ENCODE peak calls at places on chromosomes 16 and 17, in five cellular contexts. J is tibial nerve, R is H54, F is HCT116, I is NB4. H is an unnamed sample.

GRCh38 chr17:73155410-73156165 is 9.2 kb upstream of the SSTR2 start:
- DNase-seq in R (no peak), F (no peak), I (peak), J (no peak), H (no peak)

GRCh38 chr17:76550712-76551615 is 11.1 kb downstream of the PRCD start:
- DNase-seq in I (peak), R (no peak), F (no peak), J (no peak), H (no peak)

GRCh38 chr17:3167574-3167973 is 29.7 kb upstream of the OR1A2 start:
- DNase-seq in R (no peak), F (no peak), I (peak), J (no peak), H (no peak)

GRCh38 chr17:35312790-35313711 is 60.4 kb downstream of the SLFN11 start:
- DNase-seq in R (no peak), J (peak), I (peak), F (peak), H (peak)

GRCh38 chr17:1985686-1986085 is 39.4 kb downstream of the RTN4RL1 start:
- DNase-seq in J (no peak), F (no peak), I (no peak), R (no peak), H (no peak)

GRCh38 chr17:50879086-50879485 is 12.9 kb upstream of the TOB1 start:
- DNase-seq in F (no peak), J (no peak), I (no peak), R (no peak), H (no peak)

GRCh38 chr17:2709173-2709661 is 2.3 kb downstream of the CLUH start:
- DNase-seq in F (no peak), R (no peak), I (peak), J (no peak), H (peak)

GRCh38 chr16:89945654-89946053 is 2.9 kb upstream of the DEF8 start:
- DNase-seq in I (no peak), J (no peak), R (no peak), F (no peak), H (no peak)

GRCh38 chr17:31144427-31144826 is 49.6 kb downstream of the NF1 start:
- DNase-seq in R (no peak), I (no peak), F (no peak), J (no peak), H (no peak)

GRCh38 chr17:48929812-48930165 is 14.9 kb downstream of the SNF8 start:
- DNase-seq in R (no peak), J (no peak), F (no peak), I (no peak), H (no peak)

GRCh38 chr17:48928876-48929811 is 15.5 kb downstream of the SNF8 start:
- DNase-seq in F (no peak), J (no peak), R (no peak), I (peak), H (no peak)

GRCh38 chr17:48927978-48928716 is 16.5 kb downstream of the SNF8 start:
- DNase-seq in R (no peak), I (no peak), J (no peak), F (no peak), H (no peak)

GRCh38 chr17:48925991-48926342 is 17.8 kb downstream of the UBE2Z start:
- DNase-seq in J (no peak), R (no peak), I (no peak), F (no peak), H (no peak)

GRCh38 chr17:48925251-48925990 is 17.2 kb downstream of the UBE2Z start:
- DNase-seq in F (no peak), J (no peak), R (no peak), I (no peak), H (no peak)
- TF ChIP-seq POLR2A in F (no peak), J (no peak), R (no peak), I (no peak), H (no peak)

DNA sequence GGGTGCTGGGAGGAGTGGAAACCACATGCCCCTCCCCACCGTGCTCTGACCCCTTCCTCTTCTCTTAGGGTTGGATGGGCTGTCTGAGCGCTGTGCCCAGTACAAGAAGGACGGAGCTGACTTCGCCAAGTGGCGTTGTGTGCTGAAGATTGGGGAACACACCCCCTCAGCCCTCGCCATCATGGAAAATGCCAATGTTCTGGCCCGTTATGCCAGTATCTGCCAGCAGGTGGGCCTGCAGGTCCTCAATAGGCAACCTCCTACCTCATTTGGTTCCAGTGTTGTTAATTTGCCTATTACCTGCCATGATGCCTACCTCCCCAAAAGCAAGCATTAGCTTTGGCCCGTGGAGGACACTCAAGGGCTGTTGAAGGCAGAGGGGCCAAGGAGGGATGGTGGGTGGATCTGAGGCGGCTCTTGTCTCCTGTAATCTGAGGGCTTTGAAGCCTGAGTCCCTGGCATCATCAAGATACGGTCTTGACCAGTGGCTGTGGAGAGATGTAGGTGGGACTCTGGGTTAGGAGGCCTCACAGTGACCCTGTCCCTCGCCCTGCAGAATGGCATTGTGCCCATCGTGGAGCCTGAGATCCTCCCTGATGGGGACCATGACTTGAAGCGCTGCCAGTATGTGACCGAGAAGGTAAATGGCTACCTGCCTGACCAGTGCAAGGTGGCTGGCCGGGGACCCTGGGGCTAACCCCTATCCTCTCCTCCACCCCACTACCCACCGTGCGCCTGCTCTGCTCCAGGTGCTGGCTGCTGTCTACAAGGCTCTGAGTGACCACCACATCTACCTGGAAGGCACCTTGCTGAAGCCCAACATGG is 3.4 kb downstream of the ALDOA start:
- DNase-seq in R (no peak), I (peak), F (no peak), J (no peak), H (no peak)
- TF ChIP-seq POLR2A in R (no peak), I (no peak), F (no peak), J (no peak), H (no peak)

GRCh38 chr17:75181110-75181509 is 1.6 kb downstream of the SUMO2 start:
- DNase-seq in J (no peak), I (no peak), R (no peak), F (no peak), H (no peak)

GRCh38 chr17:75182319-75182568 is 515 bp downstream of the SUMO2 start:
- DNase-seq in R (no peak), J (no peak), I (no peak), F (no peak), H (no peak)

GRCh38 chr17:75181608-75182318 is 996 bp downstream of the SUMO2 start:
- DNase-seq in R (no peak), J (peak), F (no peak), I (peak), H (no peak)

GRCh38 chr17:75183999-75184884 is 1.5 kb upstream of the SUMO2 start:
- DNase-seq in I (no peak), F (no peak), R (no peak), J (no peak), H (no peak)

GRCh38 chr17:75182569-75183436 is at the start of gene SUMO2:
- DNase-seq in I (peak), F (peak), J (peak), R (peak), H (peak)
- TF ChIP-seq POLR2A in I (no peak), F (peak), J (peak), R (peak), H (peak)

DNA sequence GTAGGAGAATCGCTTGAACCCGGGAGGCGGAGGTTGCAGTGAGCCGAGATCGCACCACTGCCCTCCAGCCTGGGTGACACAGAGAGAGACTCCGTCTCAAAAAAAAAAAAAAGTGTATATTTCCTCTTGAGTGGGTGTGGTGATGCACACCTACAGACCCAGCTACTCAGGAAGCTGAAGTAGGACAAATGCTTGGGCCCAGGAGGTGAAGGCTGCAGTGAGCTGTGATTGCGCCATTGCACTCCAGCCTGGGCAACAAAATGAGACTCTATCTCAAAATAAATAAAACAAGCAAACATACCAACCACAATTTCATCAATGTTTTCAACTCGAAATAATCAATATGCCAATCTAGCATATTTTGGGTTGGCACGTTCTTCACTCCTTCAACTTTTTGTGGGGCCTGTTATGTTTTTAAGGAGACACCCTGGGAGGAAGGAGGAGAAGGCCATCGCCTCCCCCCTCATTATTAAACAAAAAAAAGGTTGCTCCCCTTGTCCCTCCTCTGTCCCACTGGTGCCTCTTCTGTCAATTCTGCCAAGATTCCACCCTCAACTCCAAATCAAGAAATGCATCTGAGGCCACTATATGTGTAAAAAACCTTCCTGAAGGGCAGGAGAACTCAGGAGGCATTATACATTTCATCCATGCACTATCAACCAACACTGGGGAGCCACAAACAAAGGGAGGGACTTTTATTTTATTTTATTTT is 52.4 kb upstream of the ATF7IP2 start:
- DNase-seq in J (no peak), I (no peak), F (no peak), R (no peak), H (no peak)
- TF ChIP-seq POLR2A in J (no peak), I (no peak), F (no peak), R (no peak), H (no peak)

GRCh38 chr17:58516644-58517377 is 2.4 kb upstream of the MTMR4 start:
- DNase-seq in F (no peak), I (no peak), J (no peak), R (no peak), H (no peak)

GRCh38 chr17:58514795-58515157 is 338 bp upstream of the MTMR4 start:
- DNase-seq in J (no peak), I (no peak), F (no peak), R (no peak), H (no peak)

GRCh38 chr17:58515286-58515685 is 848 bp upstream of the MTMR4 start:
- DNase-seq in J (no peak), F (no peak), R (no peak), I (no peak), H (no peak)

GRCh38 chr17:58513391-58513912 is 986 bp downstream of the MTMR4 start:
- DNase-seq in I (no peak), J (no peak), R (no peak), F (no peak), H (no peak)

GRCh38 chr17:58513913-58514794 is at the start of gene MTMR4:
- DNase-seq in I (peak), J (peak), R (peak), F (peak), H (peak)
- TF ChIP-seq POLR2A in I (peak), J (peak), R (peak), F (peak), H (peak)

GRCh38 chr17:12625092-12625491 is 40.6 kb upstream of the MYOCD start:
- DNase-seq in J (no peak), I (no peak), R (no peak), F (no peak), H (no peak)

GRCh38 chr17:12627776-12628491 is 37.8 kb upstream of the MYOCD start:
- DNase-seq in F (no peak), J (no peak), R (no peak), I (no peak), H (no peak)

GRCh38 chr17:12623220-12623848 is 42.4 kb upstream of the MYOCD start:
- DNase-seq in F (no peak), R (no peak), I (no peak), J (no peak), H (no peak)

GRCh38 chr17:12624221-12624620 is 41.5 kb upstream of the MYOCD start:
- DNase-seq in J (no peak), I (no peak), F (no peak), R (no peak), H (no peak)

GRCh38 chr17:12627177-12627629 is 38.5 kb upstream of the MYOCD start:
- DNase-seq in J (peak), I (no peak), F (no peak), R (peak), H (no peak)
- TF ChIP-seq POLR2A in J (no peak), I (no peak), F (no peak), R (no peak), H (no peak)

DNA sequence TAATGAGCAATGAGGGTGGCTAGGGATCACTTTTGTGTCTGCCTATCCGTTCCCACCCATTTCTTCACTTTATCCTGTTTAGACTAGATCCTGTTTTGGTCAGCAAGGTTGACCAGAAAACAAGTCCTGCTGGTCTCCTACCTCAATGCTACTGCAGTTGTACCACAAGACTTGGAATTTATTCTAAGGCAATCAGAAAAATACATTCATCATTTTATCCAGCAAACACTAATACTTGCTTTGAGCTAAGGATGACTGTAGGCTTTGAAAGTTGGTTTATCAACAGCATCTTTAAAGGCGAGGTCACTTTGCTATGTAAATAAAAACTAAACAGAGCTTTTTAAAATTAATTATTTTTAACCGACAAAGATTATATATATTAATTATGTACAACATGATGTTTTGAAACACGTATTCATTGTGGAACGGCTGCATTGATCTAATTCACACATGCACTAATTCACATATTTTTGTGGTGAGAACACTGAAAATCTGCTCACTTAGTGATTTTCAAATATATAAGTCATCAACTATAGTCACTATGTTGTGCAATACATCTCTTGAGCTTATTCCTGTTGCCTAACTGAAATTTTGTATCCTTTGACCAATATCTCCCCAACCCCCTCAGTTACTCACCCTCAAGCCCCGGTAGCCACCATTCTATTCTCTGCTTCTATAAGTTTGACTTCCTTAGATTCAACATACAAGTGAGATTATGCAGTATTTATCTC is 125.9 kb upstream of the HS3ST3A1 start:
- DNase-seq in F (no peak), R (no peak), J (no peak), I (peak), H (no peak)
- TF ChIP-seq POLR2A in F (no peak), R (no peak), J (no peak), I (no peak), H (no peak)